ENCODE peak calls at places on chromosomes 2 and 18, in six cellular contexts. F is tibial nerve, K is HCT116, W is omental fat pad, N is endothelial cell, H is nephron progenitor cell. T is an unnamed sample.
A peak's percentile ranks its signal among the peaks of the same experiment; 100 is the strongest.

GRCh38 chr2:232315049-232315922 is 63.3 kb upstream of the ALPP start:
- DNase-seq in K (no peak), F (no peak), H (no peak), W (no peak), N (no peak), T (peak; percentile 80)

GRCh38 chr18:59459352-59460059 is 100.4 kb upstream of the LMAN1 start:
- DNase-seq in F (no peak), N (no peak), H (no peak), K (peak; percentile 10), W (no peak), T (no peak)

GRCh38 chr18:67864677-67865340 is 348.3 kb upstream of the DSEL start:
- DNase-seq in F (no peak), N (no peak), H (no peak), K (no peak), W (no peak), T (no peak)

GRCh38 chr2:197498937-197499593 is 575 bp downstream of the HSPD1 start:
- DNase-seq in K (no peak), W (no peak), F (peak; percentile 25), N (peak; percentile 61), H (peak; percentile 73), T (peak; percentile 82)

GRCh38 chr2:156399224-156399949 is 36.8 kb upstream of the GPD2 start:
- DNase-seq in N (no peak), F (no peak), H (no peak), W (no peak), K (no peak), T (no peak)

GRCh38 chr18:63177259-63177658 is 142.3 kb downstream of the BCL2 start:
- DNase-seq in K (no peak), H (no peak), N (no peak), F (no peak), W (no peak), T (no peak)

GRCh38 chr2:137776697-137777096 is 187.6 kb upstream of the HNMT start:
- DNase-seq in K (no peak), W (no peak), F (no peak), N (no peak), H (no peak), T (no peak)

GRCh38 chr18:72433756-72434155 is 110.4 kb downstream of the CBLN2 start:
- DNase-seq in H (no peak), K (no peak), N (no peak), W (no peak), F (no peak), T (no peak)

GRCh38 chr2:57598552-57598951 is 448.1 kb upstream of the VRK2 start:
- DNase-seq in H (no peak), W (no peak), F (no peak), K (no peak), N (no peak), T (no peak)

GRCh38 chr18:55510809-55511208 is 77.2 kb downstream of the TCF4 start:
- DNase-seq in W (no peak), N (peak; percentile 42), H (no peak), K (no peak), F (no peak), T (no peak)

GRCh38 chr18:23228102-23229051 is 93.1 kb downstream of the CABLES1 start:
- DNase-seq in W (no peak), H (no peak), F (no peak), K (no peak), N (no peak), T (no peak)

GRCh38 chr2:65396348-65397026 is 35.9 kb downstream of the SPRED2 start:
- DNase-seq in H (no peak), N (no peak), W (no peak), F (no peak), K (no peak), T (no peak)

GRCh38 chr2:18752022-18752493 is 162.7 kb upstream of the NT5C1B start:
- DNase-seq in W (no peak), K (no peak), H (peak; percentile 33), F (no peak), N (no peak), T (no peak)

GRCh38 chr2:1742680-1743395 is 1.5 kb downstream of the PXDN start:
- DNase-seq in W (peak; percentile 26), N (peak; percentile 77), K (no peak), F (peak; percentile 79), H (peak; percentile 80), T (peak; percentile 87)

GRCh38 chr2:133908171-133908570 is 339.9 kb upstream of the NCKAP5 start:
- DNase-seq in H (no peak), K (no peak), F (no peak), W (no peak), N (no peak), T (no peak)

GRCh38 chr2:203928849-203929248 is 7.7 kb upstream of the ICOS start:
- DNase-seq in K (no peak), F (no peak), W (no peak), N (no peak), H (no peak), T (no peak)

GRCh38 chr2:151922845-151923666 is 94.8 kb upstream of the ARL5A start:
- DNase-seq in H (no peak), W (peak; percentile 47), K (no peak), N (no peak), F (peak; percentile 52), T (peak; percentile 74)

GRCh38 chr2:234020332-234020731 is 30.2 kb upstream of the SPP2 start:
- DNase-seq in W (no peak), N (no peak), F (no peak), H (no peak), K (no peak), T (no peak)

GRCh38 chr2:237437566-237437965 is 23.6 kb upstream of the COL6A3 start:
- DNase-seq in K (no peak), N (no peak), W (no peak), F (no peak), H (no peak), T (no peak)

GRCh38 chr2:120468136-120468535 is 122.2 kb downstream of the INHBB start:
- DNase-seq in H (no peak), W (no peak), N (no peak), F (no peak), K (no peak), T (peak; percentile 54)

GRCh38 chr2:168961450-168962229 is 60.5 kb downstream of the G6PC2 start:
- DNase-seq in N (peak; percentile 55), W (no peak), H (peak; percentile 43), K (peak; percentile 79), F (no peak), T (no peak)

GRCh38 chr2:128260239-128261138 is 58.2 kb downstream of the HS6ST1 start:
- DNase-seq in F (peak; percentile 40), N (peak; percentile 26), W (no peak), H (peak; percentile 25), K (peak; percentile 4), T (peak; percentile 84)

GRCh38 chr18:46271488-46271887 is 167.3 kb downstream of the HAUS1 start:
- DNase-seq in K (no peak), F (no peak), W (no peak), H (no peak), N (no peak), T (no peak)
- TF ChIP-seq CTCF in K (no peak), F (no peak), W (no peak), H (no peak), N (no peak), T (no peak)

GRCh38 chr2:37847792-37848191 is 77.3 kb upstream of the RMDN2 start:
- DNase-seq in N (no peak), F (no peak), W (no peak), H (no peak), K (no peak), T (no peak)
- TF ChIP-seq CTCF in N (no peak), F (no peak), W (no peak), H (no peak), K (no peak), T (no peak)

DNA sequence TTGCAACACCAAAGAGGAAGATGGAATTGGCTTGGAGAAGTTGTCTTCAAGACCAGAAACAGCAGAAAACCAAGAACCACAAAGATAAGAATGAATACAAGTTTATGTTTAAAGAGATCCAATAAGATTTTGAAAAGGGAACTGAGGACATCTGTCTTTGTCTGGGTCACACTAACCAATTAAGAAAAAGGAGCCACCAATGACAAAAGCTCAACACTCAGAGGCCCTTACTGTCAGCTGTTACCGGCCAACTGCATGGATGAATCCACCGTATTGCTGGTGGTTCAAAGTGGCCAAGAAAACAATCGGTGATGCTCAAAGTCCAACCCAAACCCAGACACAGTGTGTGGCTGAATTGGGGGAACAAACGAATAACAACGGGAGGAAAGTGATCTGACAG is 11.2 kb downstream of the GPR55 start:
- DNase-seq in H (no peak), F (no peak), N (no peak), W (no peak), K (no peak), T (no peak)
- TF ChIP-seq CTCF in H (no peak), F (no peak), N (no peak), W (no peak), K (no peak), T (no peak)

GRCh38 chr18:5627756-5628511 is 84.1 kb upstream of the EPB41L3 start:
- DNase-seq in K (no peak), F (no peak), W (no peak), N (no peak), H (no peak), T (no peak)

GRCh38 chr18:5625076-5625475 is 81.3 kb upstream of the EPB41L3 start:
- DNase-seq in K (no peak), F (no peak), W (no peak), H (no peak), N (no peak), T (no peak)

GRCh38 chr18:5628512-5629255 is 84.9 kb upstream of the EPB41L3 start:
- DNase-seq in K (no peak), N (peak; percentile 38), W (peak; percentile 32), H (peak; percentile 66), F (peak; percentile 16), T (peak; percentile 82)

GRCh38 chr18:5622905-5623304 is 79.1 kb upstream of the EPB41L3 start:
- DNase-seq in N (no peak), H (no peak), K (no peak), F (no peak), W (no peak), T (no peak)

GRCh38 chr18:5626130-5626880 is 82.5 kb upstream of the EPB41L3 start:
- DNase-seq in K (no peak), W (no peak), H (no peak), F (no peak), N (no peak), T (no peak)
- TF ChIP-seq CTCF in K (no peak), W (no peak), H (no peak), F (no peak), N (peak; percentile 47), T (no peak)